ENCODE peak calls at places on chromosomes 12 and 14, in four cellular contexts. One of them, this sample, is unnamed.

GRCh38 chr12:113220593-113221180 is 577 bp upstream of the TPCN1 start:
- DNase-seq in GM12878: no peak
- DNase-seq in HepG2: no peak
- DNase-seq in K562: no peak
- DNase-seq in this sample: no peak

GRCh38 chr14:56891226-56891625 is 80.9 kb upstream of the OTX2 start:
- DNase-seq in GM12878: no peak
- DNase-seq in HepG2: no peak
- DNase-seq in K562: no peak
- DNase-seq in this sample: no peak

GRCh38 chr12:65608319-65608916 is 215.9 kb upstream of the HMGA2 start:
- DNase-seq in GM12878: no peak
- DNase-seq in HepG2: no peak
- DNase-seq in K562: no peak
- DNase-seq in this sample: no peak

GRCh38 chr12:111467862-111468245 is 62.1 kb downstream of the SH2B3 start:
- DNase-seq in GM12878: no peak
- DNase-seq in HepG2: no peak
- DNase-seq in K562: no peak
- DNase-seq in this sample: no peak

GRCh38 chr12:31589896-31590729 is 823 bp downstream of the DENND5B start:
- DNase-seq in GM12878: no peak
- DNase-seq in HepG2: peak
- DNase-seq in K562: peak
- DNase-seq in this sample: peak

GRCh38 chr12:6975297-6976032 is 4.8 kb downstream of the EMG1 start:
- DNase-seq in GM12878: no peak
- DNase-seq in HepG2: no peak
- DNase-seq in K562: no peak
- DNase-seq in this sample: no peak

GRCh38 chr14:52789118-52789517 is 2.3 kb downstream of the GNPNAT1 start:
- DNase-seq in GM12878: no peak
- DNase-seq in HepG2: no peak
- DNase-seq in K562: no peak
- DNase-seq in this sample: no peak

GRCh38 chr14:22657861-22658260 is 13.7 kb upstream of the OR6J1 start:
- DNase-seq in GM12878: no peak
- DNase-seq in HepG2: peak
- DNase-seq in K562: no peak
- DNase-seq in this sample: no peak

GRCh38 chr12:3242199-3242863 is 165.2 kb downstream of the TSPAN9 start:
- DNase-seq in GM12878: no peak
- DNase-seq in HepG2: peak
- DNase-seq in K562: no peak
- DNase-seq in this sample: no peak

GRCh38 chr14:81727243-81727642 is 193.6 kb upstream of the SEL1L start:
- DNase-seq in GM12878: no peak
- DNase-seq in HepG2: no peak
- DNase-seq in K562: no peak
- DNase-seq in this sample: no peak

DNA sequence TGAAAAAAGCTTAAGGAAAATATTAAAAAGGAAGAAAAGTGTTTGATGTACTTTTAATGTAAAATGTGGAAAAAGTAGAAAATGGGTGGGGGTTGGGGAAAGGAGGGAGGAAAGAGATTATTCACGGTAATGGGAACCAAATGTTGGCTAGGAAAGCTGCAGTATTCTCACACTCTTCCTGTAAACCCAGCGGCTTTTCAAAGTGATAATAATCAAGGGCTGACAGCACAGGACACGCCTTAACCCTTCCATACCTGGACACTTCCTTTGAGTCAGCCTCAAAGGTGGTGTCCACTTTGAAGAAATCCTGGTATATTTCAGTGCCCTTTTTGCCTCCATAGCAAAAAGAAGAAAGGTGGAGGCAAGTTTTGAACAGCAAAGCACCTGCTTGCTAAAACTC is 139.2 kb downstream of the TGFB3 start:
- DNase-seq in GM12878: no peak
- DNase-seq in HepG2: no peak
- DNase-seq in K562: no peak
- DNase-seq in this sample: no peak
- H3K4me2 ChIP-seq in GM12878: no peak
- H3K4me2 ChIP-seq in HepG2: no peak
- H3K4me2 ChIP-seq in K562: peak
- H3K4me2 ChIP-seq in this sample: no peak

DNA sequence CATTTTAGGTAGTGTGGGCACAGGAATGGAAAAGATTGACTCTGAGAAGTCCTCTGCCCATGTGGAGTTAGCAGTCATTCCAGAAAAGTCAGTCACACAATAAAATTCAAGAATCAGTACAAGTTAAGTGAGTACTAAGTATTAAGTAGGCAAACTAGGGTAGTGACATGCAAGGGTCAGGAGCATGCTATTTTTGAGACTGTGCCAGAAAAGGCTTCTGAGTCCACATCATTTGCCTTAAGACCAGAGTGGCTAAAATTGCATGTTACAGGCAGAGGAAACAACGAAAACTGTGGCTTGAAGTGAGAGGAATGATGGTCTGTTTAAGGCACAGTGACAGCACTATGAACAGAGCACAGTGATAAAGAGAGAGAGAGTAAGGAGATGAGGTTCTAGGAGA is 108.9 kb downstream of the SLC6A15 start:
- DNase-seq in GM12878: no peak
- DNase-seq in HepG2: no peak
- DNase-seq in K562: no peak
- DNase-seq in this sample: no peak
- TF ChIP-seq CREB1 in GM12878: no peak
- TF ChIP-seq CREB1 in HepG2: no peak
- TF ChIP-seq CREB1 in K562: no peak
- TF ChIP-seq CREB1 in this sample: no peak

GRCh38 chr14:74014299-74014698 is 4.8 kb downstream of the ENTPD5 start:
- DNase-seq in GM12878: no peak
- DNase-seq in HepG2: peak
- DNase-seq in K562: no peak
- DNase-seq in this sample: no peak
- TF ChIP-seq GABPA in GM12878: no peak
- TF ChIP-seq GABPA in HepG2: no peak
- TF ChIP-seq GABPA in K562: no peak
- TF ChIP-seq GABPA in this sample: no peak

GRCh38 chr14:68669101-68669500 is 123.8 kb downstream of the ZFP36L1 start:
- DNase-seq in GM12878: no peak
- DNase-seq in HepG2: no peak
- DNase-seq in K562: no peak
- DNase-seq in this sample: no peak

GRCh38 chr14:68668028-68668427 is 124.8 kb downstream of the ZFP36L1 start:
- DNase-seq in GM12878: no peak
- DNase-seq in HepG2: no peak
- DNase-seq in K562: no peak
- DNase-seq in this sample: no peak

GRCh38 chr14:68670344-68670725 is 122.5 kb downstream of the ZFP36L1 start:
- DNase-seq in GM12878: no peak
- DNase-seq in HepG2: no peak
- DNase-seq in K562: no peak
- DNase-seq in this sample: no peak

GRCh38 chr14:68668531-68668930 is 124.3 kb downstream of the ZFP36L1 start:
- DNase-seq in GM12878: no peak
- DNase-seq in HepG2: no peak
- DNase-seq in K562: no peak
- DNase-seq in this sample: no peak

DNA sequence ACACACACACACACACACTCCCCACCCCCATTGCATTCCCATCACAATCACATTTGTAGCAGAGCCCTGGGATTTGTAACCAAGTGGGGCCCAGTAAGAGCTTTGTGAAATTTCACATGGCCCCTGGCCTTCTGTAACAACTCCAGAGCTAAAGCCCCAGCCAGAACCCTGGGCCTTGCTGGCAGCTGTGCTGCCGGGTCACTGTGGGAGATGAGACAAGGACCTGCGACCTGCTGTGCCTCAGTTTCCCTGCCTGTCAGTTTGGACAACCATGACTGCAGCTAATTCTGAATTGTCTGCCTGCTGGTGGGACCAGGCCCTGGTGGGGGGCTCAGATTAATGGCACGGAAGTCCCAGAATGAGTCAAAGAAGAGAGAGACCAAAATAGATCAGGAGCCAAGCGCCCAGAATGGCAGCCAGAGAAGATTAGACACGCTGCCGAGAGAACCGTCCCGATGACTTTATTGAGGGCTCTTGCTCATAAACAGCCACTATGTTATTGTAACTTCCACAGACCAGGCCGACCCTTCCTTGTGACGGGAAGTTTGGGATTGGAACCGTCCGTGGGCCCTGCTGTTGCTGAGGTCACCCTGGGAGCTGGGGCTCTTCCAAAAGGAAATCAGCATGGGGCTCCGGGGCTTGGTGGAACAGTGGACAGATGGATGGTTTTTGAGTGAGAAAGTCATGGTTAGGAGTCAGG is 123.1 kb downstream of the ZFP36L1 start:
- DNase-seq in GM12878: no peak
- DNase-seq in HepG2: no peak
- DNase-seq in K562: no peak
- DNase-seq in this sample: no peak
- H3K4me2 ChIP-seq in GM12878: no peak
- H3K4me2 ChIP-seq in HepG2: no peak
- H3K4me2 ChIP-seq in K562: no peak
- H3K4me2 ChIP-seq in this sample: no peak

GRCh38 chr12:50612882-50613281 is 108.1 kb downstream of the DIP2B start:
- DNase-seq in GM12878: no peak
- DNase-seq in HepG2: no peak
- DNase-seq in K562: no peak
- DNase-seq in this sample: no peak

GRCh38 chr12:50606675-50607379 is 102.0 kb downstream of the DIP2B start:
- DNase-seq in GM12878: no peak
- DNase-seq in HepG2: no peak
- DNase-seq in K562: no peak
- DNase-seq in this sample: no peak

GRCh38 chr12:50611021-50611420 is 106.2 kb downstream of the DIP2B start:
- DNase-seq in GM12878: no peak
- DNase-seq in HepG2: no peak
- DNase-seq in K562: no peak
- DNase-seq in this sample: no peak

GRCh38 chr12:50610171-50610570 is 105.4 kb downstream of the DIP2B start:
- DNase-seq in GM12878: no peak
- DNase-seq in HepG2: no peak
- DNase-seq in K562: no peak
- DNase-seq in this sample: no peak

DNA sequence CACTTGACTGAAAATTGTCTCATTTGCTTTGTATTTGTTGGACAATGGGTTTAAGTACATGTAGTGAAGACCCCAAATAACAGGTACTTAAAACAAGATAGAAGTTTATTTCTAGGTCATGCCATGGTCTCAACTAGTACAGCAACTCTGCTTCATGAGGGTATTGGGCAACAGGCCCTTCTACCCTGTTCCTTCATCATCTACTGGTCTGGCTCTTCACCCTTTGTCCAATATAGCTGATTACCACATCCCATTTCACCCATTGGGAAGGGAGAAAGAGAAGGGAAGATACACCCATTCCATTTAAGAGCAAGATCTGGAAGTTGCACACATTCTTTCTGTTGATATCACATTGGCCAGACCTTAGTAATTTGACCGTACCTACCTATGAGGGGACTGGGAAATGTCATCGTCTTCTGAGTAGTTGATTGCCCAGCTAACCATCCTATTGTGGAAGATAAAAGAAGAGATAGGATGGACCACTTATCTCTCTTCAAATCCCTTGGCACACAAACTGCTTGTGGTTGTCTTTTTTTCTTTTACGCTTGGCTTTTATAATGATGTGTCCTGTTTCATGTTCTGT is 104.6 kb downstream of the DIP2B start:
- DNase-seq in GM12878: no peak
- DNase-seq in HepG2: no peak
- DNase-seq in K562: no peak
- DNase-seq in this sample: no peak
- TF ChIP-seq CREB1 in GM12878: no peak
- TF ChIP-seq CREB1 in HepG2: no peak
- TF ChIP-seq CREB1 in K562: no peak
- TF ChIP-seq CREB1 in this sample: no peak

GRCh38 chr12:118304093-118304492 is 68.6 kb downstream of the TAOK3 start:
- DNase-seq in GM12878: no peak
- DNase-seq in HepG2: no peak
- DNase-seq in K562: no peak
- DNase-seq in this sample: no peak

GRCh38 chr12:118307069-118307954 is 65.4 kb downstream of the TAOK3 start:
- DNase-seq in GM12878: peak
- DNase-seq in HepG2: no peak
- DNase-seq in K562: no peak
- DNase-seq in this sample: no peak

GRCh38 chr12:118299791-118300460 is 72.8 kb downstream of the TAOK3 start:
- DNase-seq in GM12878: no peak
- DNase-seq in HepG2: no peak
- DNase-seq in K562: no peak
- DNase-seq in this sample: no peak

GRCh38 chr12:118297284-118297683 is 75.4 kb downstream of the TAOK3 start:
- DNase-seq in GM12878: no peak
- DNase-seq in HepG2: no peak
- DNase-seq in K562: no peak
- DNase-seq in this sample: no peak

GRCh38 chr12:118302053-118302452 is 70.7 kb downstream of the TAOK3 start:
- DNase-seq in GM12878: no peak
- DNase-seq in HepG2: no peak
- DNase-seq in K562: no peak
- DNase-seq in this sample: no peak
- TF ChIP-seq GABPA in GM12878: no peak
- TF ChIP-seq GABPA in HepG2: no peak
- TF ChIP-seq GABPA in K562: no peak
- TF ChIP-seq GABPA in this sample: no peak

GRCh38 chr14:74362361-74362915 is 14.2 kb downstream of the VRTN start:
- DNase-seq in GM12878: peak
- DNase-seq in HepG2: peak
- DNase-seq in K562: peak
- DNase-seq in this sample: peak
- H3K4me2 ChIP-seq in GM12878: no peak
- H3K4me2 ChIP-seq in HepG2: no peak
- H3K4me2 ChIP-seq in K562: no peak
- H3K4me2 ChIP-seq in this sample: peak

DNA sequence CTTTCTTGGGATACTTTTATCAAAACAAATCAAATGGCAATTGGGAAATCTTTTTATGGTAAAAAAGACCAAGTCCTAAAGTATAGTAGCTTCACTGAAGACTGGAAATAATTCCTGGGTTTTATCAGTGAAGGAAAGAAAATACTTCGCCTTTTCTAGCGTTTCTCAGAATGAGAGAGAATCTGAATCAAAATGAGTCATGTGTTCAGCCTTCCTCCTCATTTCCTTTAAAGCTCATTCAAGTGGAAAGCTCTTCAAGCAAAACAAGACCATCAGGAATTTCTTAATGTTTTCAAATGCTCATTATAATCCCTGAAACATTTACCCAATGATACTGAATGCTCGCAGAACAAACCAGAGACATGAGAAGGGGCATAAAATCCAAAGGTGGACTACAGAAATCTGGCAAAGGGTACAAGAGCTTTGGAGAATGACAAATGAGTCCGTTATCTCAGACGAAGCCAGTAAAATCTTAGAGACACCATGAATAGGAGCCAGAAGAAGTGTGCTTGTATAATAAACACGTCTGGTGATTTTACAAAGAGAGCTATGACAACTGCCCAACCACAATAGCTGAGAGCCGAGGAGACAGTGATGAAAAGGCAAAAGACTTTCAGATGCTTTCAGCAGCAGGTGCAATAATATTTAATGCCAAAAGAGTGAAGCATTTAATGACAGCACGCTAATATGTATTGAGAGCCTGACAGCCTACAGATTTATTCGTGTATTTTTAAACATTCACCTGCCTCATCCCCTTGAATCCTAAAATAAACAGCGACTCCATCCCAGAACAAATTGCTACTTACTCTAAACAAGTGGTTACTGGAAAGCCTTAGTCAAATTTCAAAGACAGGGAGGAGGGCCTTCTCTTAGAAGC is 19.1 kb downstream of the SPRING1 start:
- DNase-seq in GM12878: no peak
- DNase-seq in HepG2: no peak
- DNase-seq in K562: no peak
- DNase-seq in this sample: no peak
- TF ChIP-seq CREB1 in GM12878: no peak
- TF ChIP-seq CREB1 in HepG2: no peak
- TF ChIP-seq CREB1 in K562: no peak
- TF ChIP-seq CREB1 in this sample: no peak